ENCODE peak calls at places on chromosome 17, in four cellular contexts. One of them, this sample, is unnamed.

GRCh38 chr17:48344241-48344640 is 85.8 kb downstream of the SKAP1 start:
- DNase-seq in CD8-positive, alpha-beta memory T cell: no peak
- DNase-seq in progenitor cell of endocrine pancreas: no peak
- DNase-seq in hypothalamus: no peak
- DNase-seq in this sample: no peak

GRCh38 chr17:46940692-46941404 is 17.9 kb downstream of the GOSR2 start:
- DNase-seq in CD8-positive, alpha-beta memory T cell: peak
- DNase-seq in progenitor cell of endocrine pancreas: peak
- DNase-seq in hypothalamus: peak
- DNase-seq in this sample: peak

GRCh38 chr17:38797828-38798227 is 1.5 kb downstream of the PIP4K2B start:
- DNase-seq in CD8-positive, alpha-beta memory T cell: no peak
- DNase-seq in progenitor cell of endocrine pancreas: no peak
- DNase-seq in hypothalamus: no peak
- DNase-seq in this sample: no peak

GRCh38 chr17:17186051-17186450 is 20.1 kb downstream of the PLD6 start:
- DNase-seq in CD8-positive, alpha-beta memory T cell: no peak
- DNase-seq in progenitor cell of endocrine pancreas: no peak
- DNase-seq in hypothalamus: no peak
- DNase-seq in this sample: no peak

GRCh38 chr17:8441690-8442089 is 6.0 kb downstream of the NDEL1 start:
- DNase-seq in CD8-positive, alpha-beta memory T cell: no peak
- DNase-seq in progenitor cell of endocrine pancreas: no peak
- DNase-seq in hypothalamus: no peak
- DNase-seq in this sample: no peak

GRCh38 chr17:54907385-54907784 is 6.7 kb downstream of the TOM1L1 start:
- DNase-seq in CD8-positive, alpha-beta memory T cell: no peak
- DNase-seq in progenitor cell of endocrine pancreas: no peak
- DNase-seq in hypothalamus: no peak
- DNase-seq in this sample: no peak

GRCh38 chr17:12982224-12982623 is 35.6 kb downstream of the ELAC2 start:
- DNase-seq in CD8-positive, alpha-beta memory T cell: no peak
- DNase-seq in progenitor cell of endocrine pancreas: no peak
- DNase-seq in hypothalamus: no peak
- DNase-seq in this sample: no peak

GRCh38 chr17:60716766-60717165 is 39.1 kb downstream of the BCAS3 start:
- DNase-seq in CD8-positive, alpha-beta memory T cell: no peak
- DNase-seq in progenitor cell of endocrine pancreas: no peak
- DNase-seq in hypothalamus: no peak
- DNase-seq in this sample: no peak

GRCh38 chr17:72305964-72306551 is 185.2 kb downstream of the SOX9 start:
- DNase-seq in CD8-positive, alpha-beta memory T cell: no peak
- DNase-seq in progenitor cell of endocrine pancreas: no peak
- DNase-seq in hypothalamus: no peak
- DNase-seq in this sample: no peak

GRCh38 chr17:15398736-15399331 is 57.4 kb upstream of the TEKT3 start:
- DNase-seq in CD8-positive, alpha-beta memory T cell: no peak
- DNase-seq in progenitor cell of endocrine pancreas: no peak
- DNase-seq in hypothalamus: no peak
- DNase-seq in this sample: no peak

GRCh38 chr17:16506188-16506587 is 14.2 kb upstream of the LRRC75A start:
- DNase-seq in CD8-positive, alpha-beta memory T cell: no peak
- DNase-seq in progenitor cell of endocrine pancreas: no peak
- DNase-seq in hypothalamus: no peak
- DNase-seq in this sample: no peak

GRCh38 chr17:77516902-77517301 is 376.1 kb downstream of the SEC14L1 start:
- DNase-seq in CD8-positive, alpha-beta memory T cell: no peak
- DNase-seq in progenitor cell of endocrine pancreas: no peak
- DNase-seq in hypothalamus: no peak
- DNase-seq in this sample: no peak

GRCh38 chr17:80569936-80570335 is 25.3 kb downstream of the RPTOR start:
- DNase-seq in CD8-positive, alpha-beta memory T cell: no peak
- DNase-seq in progenitor cell of endocrine pancreas: no peak
- DNase-seq in hypothalamus: no peak
- DNase-seq in this sample: no peak

GRCh38 chr17:59754547-59754946 is 47.1 kb downstream of the VMP1 start:
- DNase-seq in CD8-positive, alpha-beta memory T cell: no peak
- DNase-seq in progenitor cell of endocrine pancreas: no peak
- DNase-seq in hypothalamus: no peak
- DNase-seq in this sample: no peak

GRCh38 chr17:14813649-14814048 is 451.5 kb downstream of the PMP22 start:
- DNase-seq in CD8-positive, alpha-beta memory T cell: peak
- DNase-seq in progenitor cell of endocrine pancreas: no peak
- DNase-seq in hypothalamus: no peak
- DNase-seq in this sample: no peak

GRCh38 chr17:15512310-15512709 is 44.9 kb upstream of the CDRT4 start:
- DNase-seq in CD8-positive, alpha-beta memory T cell: no peak
- DNase-seq in progenitor cell of endocrine pancreas: no peak
- DNase-seq in hypothalamus: no peak
- DNase-seq in this sample: no peak

GRCh38 chr17:62611308-62611707 is 16.2 kb upstream of the MRC2 start:
- DNase-seq in CD8-positive, alpha-beta memory T cell: no peak
- DNase-seq in progenitor cell of endocrine pancreas: no peak
- DNase-seq in hypothalamus: no peak
- DNase-seq in this sample: no peak

GRCh38 chr17:80209765-80210164 is 10.4 kb downstream of the SGSH start:
- DNase-seq in CD8-positive, alpha-beta memory T cell: no peak
- DNase-seq in progenitor cell of endocrine pancreas: no peak
- DNase-seq in hypothalamus: no peak
- DNase-seq in this sample: no peak

GRCh38 chr17:45019177-45019711 is 32.2 kb downstream of the DCAKD start:
- DNase-seq in CD8-positive, alpha-beta memory T cell: no peak
- DNase-seq in progenitor cell of endocrine pancreas: peak
- DNase-seq in hypothalamus: peak
- DNase-seq in this sample: no peak

GRCh38 chr17:81429813-81430510 is 34.7 kb downstream of the BAHCC1 start:
- DNase-seq in CD8-positive, alpha-beta memory T cell: no peak
- DNase-seq in progenitor cell of endocrine pancreas: no peak
- DNase-seq in hypothalamus: peak
- DNase-seq in this sample: peak

GRCh38 chr17:77173104-77173503 is 32.3 kb downstream of the SEC14L1 start:
- DNase-seq in CD8-positive, alpha-beta memory T cell: no peak
- DNase-seq in progenitor cell of endocrine pancreas: no peak
- DNase-seq in hypothalamus: no peak
- DNase-seq in this sample: no peak

GRCh38 chr17:42553866-42554249 is 1.1 kb downstream of the HSD17B1 start:
- DNase-seq in CD8-positive, alpha-beta memory T cell: no peak
- DNase-seq in progenitor cell of endocrine pancreas: no peak
- DNase-seq in hypothalamus: no peak
- DNase-seq in this sample: no peak

GRCh38 chr17:17528101-17528500 is 31.9 kb upstream of the RASD1 start:
- DNase-seq in CD8-positive, alpha-beta memory T cell: no peak
- DNase-seq in progenitor cell of endocrine pancreas: no peak
- DNase-seq in hypothalamus: no peak
- DNase-seq in this sample: no peak

GRCh38 chr17:20852541-20853370 is 190.1 kb downstream of the USP22 start:
- DNase-seq in CD8-positive, alpha-beta memory T cell: no peak
- DNase-seq in progenitor cell of endocrine pancreas: no peak
- DNase-seq in hypothalamus: no peak
- DNase-seq in this sample: peak

GRCh38 chr17:80279895-80280294 is 19.2 kb downstream of the RNF213 start:
- DNase-seq in CD8-positive, alpha-beta memory T cell: no peak
- DNase-seq in progenitor cell of endocrine pancreas: no peak
- DNase-seq in hypothalamus: no peak
- DNase-seq in this sample: no peak

This sample was measured in posterior cingulate gyrus.